ENCODE peak calls at places on chromosomes 2 and 18, in seven cellular contexts. One of them, this sample, is unnamed.

GRCh38 chr2:20169796-20170467 is 55.0 kb downstream of the SDC1 start:
- DNase-seq in H1: no peak
- DNase-seq in SK-N-SH: no peak
- DNase-seq in K562: no peak
- DNase-seq in GM12878: no peak
- DNase-seq in HepG2: no peak
- DNase-seq in GM12892: no peak
- DNase-seq in this sample: no peak

GRCh38 chr2:27281855-27282559 is at the start of gene TRIM54:
- DNase-seq in SK-N-SH: no peak
- DNase-seq in H1: no peak
- DNase-seq in HepG2: no peak
- DNase-seq in GM12892: no peak
- DNase-seq in GM12878: no peak
- DNase-seq in K562: no peak
- DNase-seq in this sample: no peak

GRCh38 chr18:21053127-21053526 is 58.5 kb downstream of the ROCK1 start:
- DNase-seq in SK-N-SH: no peak
- DNase-seq in GM12878: no peak
- DNase-seq in K562: no peak
- DNase-seq in H1: no peak
- DNase-seq in HepG2: peak
- DNase-seq in GM12892: no peak
- DNase-seq in this sample: no peak

GRCh38 chr2:165008916-165009315 is 53.6 kb upstream of the SLC38A11 start:
- DNase-seq in GM12892: no peak
- DNase-seq in GM12878: no peak
- DNase-seq in HepG2: no peak
- DNase-seq in SK-N-SH: no peak
- DNase-seq in K562: no peak
- DNase-seq in H1: no peak
- DNase-seq in this sample: no peak

GRCh38 chr2:119290859-119291587 is 67.4 kb downstream of the STEAP3 start:
- DNase-seq in HepG2: peak
- DNase-seq in GM12892: no peak
- DNase-seq in H1: peak
- DNase-seq in K562: peak
- DNase-seq in GM12878: no peak
- DNase-seq in SK-N-SH: peak
- DNase-seq in this sample: no peak

GRCh38 chr2:171281116-171281515 is 120.4 kb upstream of the TLK1 start:
- DNase-seq in H1: no peak
- DNase-seq in GM12878: no peak
- DNase-seq in SK-N-SH: no peak
- DNase-seq in K562: no peak
- DNase-seq in GM12892: no peak
- DNase-seq in HepG2: no peak
- DNase-seq in this sample: no peak

GRCh38 chr2:96092896-96093295 is 23.5 kb downstream of the ADRA2B start:
- DNase-seq in H1: no peak
- DNase-seq in GM12892: no peak
- DNase-seq in K562: no peak
- DNase-seq in GM12878: no peak
- DNase-seq in HepG2: no peak
- DNase-seq in SK-N-SH: no peak
- DNase-seq in this sample: no peak

GRCh38 chr2:130837811-130838565 is 1.3 kb downstream of the ARHGEF4 start:
- DNase-seq in H1: no peak
- DNase-seq in GM12878: no peak
- DNase-seq in GM12892: no peak
- DNase-seq in K562: no peak
- DNase-seq in SK-N-SH: no peak
- DNase-seq in HepG2: no peak
- DNase-seq in this sample: no peak

GRCh38 chr2:12059616-12060441 is 313.4 kb downstream of the LPIN1 start:
- DNase-seq in HepG2: no peak
- DNase-seq in SK-N-SH: no peak
- DNase-seq in H1: no peak
- DNase-seq in K562: no peak
- DNase-seq in GM12878: no peak
- DNase-seq in GM12892: no peak
- DNase-seq in this sample: no peak

GRCh38 chr18:48179005-48179404 is 230.2 kb downstream of the ZBTB7C start:
- DNase-seq in K562: no peak
- DNase-seq in GM12892: no peak
- DNase-seq in H1: no peak
- DNase-seq in HepG2: no peak
- DNase-seq in GM12878: no peak
- DNase-seq in SK-N-SH: no peak
- DNase-seq in this sample: no peak

GRCh38 chr2:171523339-171523931 is 1.2 kb downstream of the CYBRD1 start:
- DNase-seq in GM12878: no peak
- DNase-seq in SK-N-SH: peak
- DNase-seq in K562: peak
- DNase-seq in H1: peak
- DNase-seq in HepG2: peak
- DNase-seq in GM12892: peak
- DNase-seq in this sample: peak

GRCh38 chr2:230706053-230706498 is 6.6 kb upstream of the CAB39 start:
- DNase-seq in H1: no peak
- DNase-seq in GM12878: no peak
- DNase-seq in K562: no peak
- DNase-seq in GM12892: no peak
- DNase-seq in HepG2: peak
- DNase-seq in SK-N-SH: no peak
- DNase-seq in this sample: no peak

GRCh38 chr2:105640241-105640640 is 104.5 kb upstream of the NCK2 start:
- DNase-seq in HepG2: no peak
- DNase-seq in GM12878: no peak
- DNase-seq in H1: no peak
- DNase-seq in GM12892: no peak
- DNase-seq in K562: no peak
- DNase-seq in SK-N-SH: no peak
- DNase-seq in this sample: no peak

GRCh38 chr18:44393406-44393805 is 287.3 kb upstream of the SETBP1 start:
- DNase-seq in H1: no peak
- DNase-seq in GM12892: no peak
- DNase-seq in GM12878: no peak
- DNase-seq in K562: no peak
- DNase-seq in SK-N-SH: no peak
- DNase-seq in HepG2: no peak
- DNase-seq in this sample: no peak

GRCh38 chr2:121038831-121039230 is 246.2 kb downstream of the TFCP2L1 start:
- DNase-seq in GM12878: no peak
- DNase-seq in H1: no peak
- DNase-seq in HepG2: no peak
- DNase-seq in K562: no peak
- DNase-seq in GM12892: no peak
- DNase-seq in SK-N-SH: peak
- DNase-seq in this sample: no peak

GRCh38 chr2:142472382-142472781 is 341.6 kb upstream of the LRP1B start:
- DNase-seq in GM12892: no peak
- DNase-seq in GM12878: no peak
- DNase-seq in SK-N-SH: no peak
- DNase-seq in HepG2: peak
- DNase-seq in K562: no peak
- DNase-seq in H1: no peak
- DNase-seq in this sample: no peak

GRCh38 chr2:74063486-74063885 is 78.8 kb downstream of the TET3 start:
- DNase-seq in K562: no peak
- DNase-seq in GM12892: no peak
- DNase-seq in GM12878: no peak
- DNase-seq in SK-N-SH: no peak
- DNase-seq in H1: no peak
- DNase-seq in HepG2: no peak
- DNase-seq in this sample: no peak

GRCh38 chr2:24731923-24732322 is 61.3 kb downstream of the PTRHD1 start:
- DNase-seq in H1: no peak
- DNase-seq in GM12878: no peak
- DNase-seq in SK-N-SH: no peak
- DNase-seq in GM12892: no peak
- DNase-seq in K562: no peak
- DNase-seq in HepG2: peak
- DNase-seq in this sample: no peak

GRCh38 chr2:108388045-108388444 is 10.3 kb downstream of the SULT1C4 start:
- DNase-seq in GM12878: no peak
- DNase-seq in H1: no peak
- DNase-seq in GM12892: no peak
- DNase-seq in K562: no peak
- DNase-seq in SK-N-SH: no peak
- DNase-seq in HepG2: no peak
- DNase-seq in this sample: no peak

GRCh38 chr2:56757884-56758545 is 574.2 kb downstream of the CCDC85A start:
- DNase-seq in HepG2: no peak
- DNase-seq in SK-N-SH: no peak
- DNase-seq in H1: no peak
- DNase-seq in K562: no peak
- DNase-seq in GM12892: no peak
- DNase-seq in GM12878: no peak
- DNase-seq in this sample: no peak

GRCh38 chr2:199455533-199456382 is 2.0 kb downstream of the SATB2 start:
- DNase-seq in H1: peak
- DNase-seq in K562: peak
- DNase-seq in HepG2: peak
- DNase-seq in GM12878: no peak
- DNase-seq in GM12892: no peak
- DNase-seq in SK-N-SH: no peak
- DNase-seq in this sample: peak

GRCh38 chr2:199456383-199457146 is 1.2 kb downstream of the SATB2 start:
- DNase-seq in H1: no peak
- DNase-seq in K562: peak
- DNase-seq in GM12892: no peak
- DNase-seq in GM12878: no peak
- DNase-seq in HepG2: no peak
- DNase-seq in SK-N-SH: no peak
- DNase-seq in this sample: no peak

GRCh38 chr2:199458017-199458805 is 472 bp upstream of the SATB2 start:
- DNase-seq in HepG2: no peak
- DNase-seq in GM12892: no peak
- DNase-seq in H1: peak
- DNase-seq in GM12878: no peak
- DNase-seq in K562: peak
- DNase-seq in SK-N-SH: no peak
- DNase-seq in this sample: peak

GRCh38 chr2:199458806-199459285 is 1.1 kb upstream of the SATB2 start:
- DNase-seq in K562: no peak
- DNase-seq in HepG2: no peak
- DNase-seq in SK-N-SH: peak
- DNase-seq in H1: peak
- DNase-seq in GM12878: no peak
- DNase-seq in GM12892: no peak
- DNase-seq in this sample: peak

GRCh38 chr2:199457147-199458016 is at the start of gene SATB2:
- DNase-seq in H1: peak
- DNase-seq in SK-N-SH: peak
- DNase-seq in HepG2: no peak
- DNase-seq in GM12878: no peak
- DNase-seq in K562: peak
- DNase-seq in GM12892: no peak
- DNase-seq in this sample: peak
- TF ChIP-seq TAF1 in H1: no peak
- TF ChIP-seq TAF1 in SK-N-SH: no peak
- TF ChIP-seq TAF1 in HepG2: no peak
- TF ChIP-seq TAF1 in GM12878: no peak
- TF ChIP-seq TAF1 in K562: peak
- TF ChIP-seq TAF1 in GM12892: no peak
- TF ChIP-seq TAF1 in this sample: no peak

DNA sequence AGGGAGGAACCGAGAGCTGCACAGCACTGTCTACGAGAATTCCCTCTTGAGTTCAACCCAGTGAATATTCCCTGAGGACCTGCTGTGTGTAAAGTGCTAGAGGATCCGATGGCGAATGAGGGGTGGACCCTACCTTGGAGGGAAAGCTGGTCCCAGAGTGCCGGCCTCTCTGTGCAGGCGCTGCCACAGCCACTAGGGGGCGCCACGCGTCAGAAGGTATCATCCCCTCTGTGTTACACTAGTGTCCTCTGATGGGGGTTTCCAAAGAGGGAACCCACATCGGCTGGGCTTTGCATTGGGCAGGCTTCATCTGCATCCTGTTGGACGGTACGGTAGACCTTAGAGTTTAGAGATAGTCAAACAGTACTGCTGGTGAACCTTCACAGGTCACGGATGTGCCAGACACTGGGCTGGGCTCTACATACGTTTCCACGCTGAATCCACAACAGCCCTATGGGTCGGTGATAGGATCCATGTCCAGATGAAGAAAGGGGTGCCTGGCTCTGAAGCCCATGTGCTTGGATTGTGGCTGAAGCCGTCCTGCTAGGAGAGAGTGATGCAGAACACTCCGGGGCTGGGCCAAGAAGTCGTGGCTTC is 39.0 kb downstream of the COA5 start:
- DNase-seq in GM12878: no peak
- DNase-seq in K562: peak
- DNase-seq in HepG2: peak
- DNase-seq in GM12892: peak
- DNase-seq in H1: peak
- DNase-seq in SK-N-SH: peak
- DNase-seq in this sample: peak
- TF ChIP-seq TAF1 in GM12878: no peak
- TF ChIP-seq TAF1 in K562: no peak
- TF ChIP-seq TAF1 in HepG2: no peak
- TF ChIP-seq TAF1 in GM12892: no peak
- TF ChIP-seq TAF1 in H1: no peak
- TF ChIP-seq TAF1 in SK-N-SH: no peak
- TF ChIP-seq TAF1 in this sample: no peak

DNA sequence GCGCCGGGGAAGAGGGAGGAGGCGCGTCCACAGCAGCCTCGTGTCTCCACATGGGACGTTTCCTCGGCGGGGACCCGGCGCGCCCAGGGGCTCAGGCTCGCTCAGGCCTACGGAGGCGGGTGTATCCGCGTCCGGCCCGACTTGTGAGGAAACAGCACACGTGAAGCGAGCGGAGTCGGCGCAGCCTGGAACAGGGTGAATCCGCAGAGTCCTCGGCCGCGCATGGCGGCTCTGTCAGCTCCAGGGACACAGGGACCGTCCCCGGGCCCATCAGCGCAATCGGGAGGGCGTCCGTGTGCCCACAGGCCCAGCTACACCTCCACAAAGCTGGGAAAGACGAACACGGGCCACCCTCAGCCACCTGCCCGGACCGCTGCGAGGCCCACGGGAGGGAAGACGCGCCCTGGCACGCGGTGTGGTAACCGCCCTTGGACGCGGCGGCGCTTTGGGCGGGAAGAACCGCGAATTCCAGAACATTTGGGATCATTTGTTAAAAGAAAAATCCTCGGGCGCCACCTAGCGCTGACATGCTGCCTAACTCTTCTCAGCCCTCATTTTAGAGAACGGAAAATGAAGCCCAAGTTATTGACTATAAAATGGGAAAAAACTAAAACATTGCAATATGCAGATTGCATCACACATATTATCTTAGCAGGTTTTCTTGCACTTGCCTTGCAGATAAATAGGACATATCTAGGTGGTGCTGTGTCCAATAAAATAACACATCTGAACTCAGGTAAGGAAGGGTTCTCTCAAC is 40.4 kb downstream of the TMEM18 start:
- DNase-seq in H1: peak
- DNase-seq in GM12892: peak
- DNase-seq in SK-N-SH: peak
- DNase-seq in HepG2: peak
- DNase-seq in GM12878: no peak
- DNase-seq in K562: peak
- DNase-seq in this sample: peak
- TF ChIP-seq TAF1 in H1: no peak
- TF ChIP-seq TAF1 in GM12892: no peak
- TF ChIP-seq TAF1 in SK-N-SH: no peak
- TF ChIP-seq TAF1 in HepG2: no peak
- TF ChIP-seq TAF1 in GM12878: no peak
- TF ChIP-seq TAF1 in K562: no peak
- TF ChIP-seq TAF1 in this sample: no peak

GRCh38 chr2:63580651-63581050 is 7.6 kb downstream of the WDPCP start:
- DNase-seq in GM12892: no peak
- DNase-seq in K562: no peak
- DNase-seq in SK-N-SH: no peak
- DNase-seq in HepG2: no peak
- DNase-seq in GM12878: no peak
- DNase-seq in H1: no peak
- DNase-seq in this sample: no peak
- TF ChIP-seq TAF1 in GM12892: no peak
- TF ChIP-seq TAF1 in K562: no peak
- TF ChIP-seq TAF1 in SK-N-SH: no peak
- TF ChIP-seq TAF1 in HepG2: no peak
- TF ChIP-seq TAF1 in GM12878: no peak
- TF ChIP-seq TAF1 in H1: no peak
- TF ChIP-seq TAF1 in this sample: no peak

This sample was measured in GM12891.